ENCODE peak calls at places on chromosome 13, in seven cellular contexts. One of them, this sample, is unnamed.

GRCh38 chr13:96229356-96229755 is 139.4 kb downstream of the HS6ST3 start:
- DNase-seq in neural progenitor cell: peak; percentile 29
- DNase-seq in ovary: no peak
- DNase-seq in astrocyte of the cerebellum: no peak
- DNase-seq in OCI-LY7: peak; percentile 1
- DNase-seq in uterus: no peak
- DNase-seq in left lung: no peak
- DNase-seq in this sample: no peak

GRCh38 chr13:59269476-59269875 is 894.3 kb downstream of the DIAPH3 start:
- DNase-seq in uterus: no peak
- DNase-seq in ovary: no peak
- DNase-seq in astrocyte of the cerebellum: peak; percentile 90
- DNase-seq in OCI-LY7: no peak
- DNase-seq in neural progenitor cell: no peak
- DNase-seq in left lung: no peak
- DNase-seq in this sample: no peak

GRCh38 chr13:34320084-34320483 is 502.1 kb downstream of the RFC3 start:
- DNase-seq in left lung: no peak
- DNase-seq in astrocyte of the cerebellum: no peak
- DNase-seq in neural progenitor cell: no peak
- DNase-seq in OCI-LY7: no peak
- DNase-seq in ovary: no peak
- DNase-seq in uterus: no peak
- DNase-seq in this sample: no peak

GRCh38 chr13:95201814-95202521 is 99.3 kb downstream of the ABCC4 start:
- DNase-seq in uterus: no peak
- DNase-seq in left lung: no peak
- DNase-seq in ovary: no peak
- DNase-seq in astrocyte of the cerebellum: no peak
- DNase-seq in OCI-LY7: no peak
- DNase-seq in neural progenitor cell: no peak
- DNase-seq in this sample: no peak

GRCh38 chr13:82898625-82899024 is 983.6 kb downstream of the SLITRK1 start:
- DNase-seq in left lung: no peak
- DNase-seq in OCI-LY7: no peak
- DNase-seq in ovary: no peak
- DNase-seq in neural progenitor cell: no peak
- DNase-seq in astrocyte of the cerebellum: no peak
- DNase-seq in uterus: no peak
- DNase-seq in this sample: no peak

GRCh38 chr13:49023441-49023840 is 47.7 kb downstream of the FNDC3A start:
- DNase-seq in ovary: no peak
- DNase-seq in neural progenitor cell: no peak
- DNase-seq in OCI-LY7: no peak
- DNase-seq in astrocyte of the cerebellum: peak; percentile 5
- DNase-seq in uterus: no peak
- DNase-seq in left lung: no peak
- DNase-seq in this sample: peak; percentile 44

GRCh38 chr13:76939215-76939614 is 9.1 kb upstream of the ACOD1 start:
- DNase-seq in ovary: no peak
- DNase-seq in left lung: no peak
- DNase-seq in uterus: no peak
- DNase-seq in astrocyte of the cerebellum: no peak
- DNase-seq in OCI-LY7: no peak
- DNase-seq in neural progenitor cell: no peak
- DNase-seq in this sample: no peak

GRCh38 chr13:48818495-48818961 is 157.2 kb upstream of the FNDC3A start:
- DNase-seq in neural progenitor cell: no peak
- DNase-seq in left lung: no peak
- DNase-seq in ovary: no peak
- DNase-seq in uterus: no peak
- DNase-seq in astrocyte of the cerebellum: peak; percentile 92
- DNase-seq in OCI-LY7: no peak
- DNase-seq in this sample: peak; percentile 96

GRCh38 chr13:25478186-25478585 is 106.4 kb downstream of the ATP8A2 start:
- DNase-seq in left lung: no peak
- DNase-seq in ovary: no peak
- DNase-seq in uterus: no peak
- DNase-seq in neural progenitor cell: peak; percentile 70
- DNase-seq in astrocyte of the cerebellum: no peak
- DNase-seq in OCI-LY7: no peak
- DNase-seq in this sample: no peak

GRCh38 chr13:32022292-32022691 is 9.3 kb upstream of the FRY start:
- DNase-seq in OCI-LY7: no peak
- DNase-seq in astrocyte of the cerebellum: no peak
- DNase-seq in uterus: peak; percentile 49
- DNase-seq in ovary: no peak
- DNase-seq in left lung: no peak
- DNase-seq in neural progenitor cell: peak; percentile 33
- DNase-seq in this sample: no peak

GRCh38 chr13:24860775-24861174 is 96.8 kb downstream of the RNF17 start:
- DNase-seq in astrocyte of the cerebellum: no peak
- DNase-seq in left lung: no peak
- DNase-seq in ovary: no peak
- DNase-seq in uterus: no peak
- DNase-seq in neural progenitor cell: no peak
- DNase-seq in OCI-LY7: no peak
- DNase-seq in this sample: no peak

GRCh38 chr13:35690546-35690945 is 214.1 kb upstream of the MAB21L1 start:
- DNase-seq in uterus: no peak
- DNase-seq in neural progenitor cell: no peak
- DNase-seq in left lung: no peak
- DNase-seq in ovary: no peak
- DNase-seq in astrocyte of the cerebellum: no peak
- DNase-seq in OCI-LY7: no peak
- DNase-seq in this sample: no peak

GRCh38 chr13:30934381-30934780 is 1.9 kb downstream of the TEX26 start:
- DNase-seq in uterus: no peak
- DNase-seq in OCI-LY7: no peak
- DNase-seq in left lung: no peak
- DNase-seq in astrocyte of the cerebellum: no peak
- DNase-seq in neural progenitor cell: peak; percentile 48
- DNase-seq in ovary: no peak
- DNase-seq in this sample: no peak

GRCh38 chr13:79895416-79895815 is 414.5 kb downstream of the NDFIP2 start:
- DNase-seq in OCI-LY7: no peak
- DNase-seq in astrocyte of the cerebellum: no peak
- DNase-seq in ovary: no peak
- DNase-seq in uterus: no peak
- DNase-seq in left lung: no peak
- DNase-seq in neural progenitor cell: no peak
- DNase-seq in this sample: no peak

GRCh38 chr13:84946144-84946543 is 853.1 kb downstream of the SLITRK6 start:
- DNase-seq in left lung: no peak
- DNase-seq in ovary: no peak
- DNase-seq in astrocyte of the cerebellum: no peak
- DNase-seq in uterus: no peak
- DNase-seq in neural progenitor cell: no peak
- DNase-seq in OCI-LY7: no peak
- DNase-seq in this sample: no peak

GRCh38 chr13:23735329-23735728 is 153.9 kb downstream of the MIPEP start:
- DNase-seq in ovary: no peak
- DNase-seq in left lung: no peak
- DNase-seq in neural progenitor cell: no peak
- DNase-seq in OCI-LY7: no peak
- DNase-seq in astrocyte of the cerebellum: peak; percentile 13
- DNase-seq in uterus: no peak
- DNase-seq in this sample: no peak

GRCh38 chr13:98299243-98299953 is 122.3 kb upstream of the RNF113B start:
- DNase-seq in neural progenitor cell: no peak
- DNase-seq in ovary: no peak
- DNase-seq in OCI-LY7: no peak
- DNase-seq in uterus: no peak
- DNase-seq in left lung: no peak
- DNase-seq in astrocyte of the cerebellum: no peak
- DNase-seq in this sample: no peak
- H3K4me3 ChIP-seq in neural progenitor cell: no peak overlapping the region
- H3K4me3 ChIP-seq in ovary: no peak overlapping the region
- H3K4me3 ChIP-seq in OCI-LY7: no peak overlapping the region
- H3K4me3 ChIP-seq in uterus: no peak overlapping the region
- H3K4me3 ChIP-seq in left lung: no peak overlapping the region
- H3K4me3 ChIP-seq in astrocyte of the cerebellum: no peak overlapping the region
- H3K4me3 ChIP-seq in this sample: no peak overlapping the region

GRCh38 chr13:70714993-70715392 is 606.7 kb upstream of the KLHL1 start:
- DNase-seq in OCI-LY7: no peak
- DNase-seq in neural progenitor cell: no peak
- DNase-seq in left lung: no peak
- DNase-seq in uterus: no peak
- DNase-seq in astrocyte of the cerebellum: no peak
- DNase-seq in ovary: no peak
- DNase-seq in this sample: no peak
- TF ChIP-seq CTCF in OCI-LY7: no peak
- TF ChIP-seq CTCF in neural progenitor cell: peak; percentile 34
- TF ChIP-seq CTCF in left lung: no peak
- TF ChIP-seq CTCF in uterus: no peak
- TF ChIP-seq CTCF in astrocyte of the cerebellum: peak; percentile 8
- TF ChIP-seq CTCF in ovary: no peak
- TF ChIP-seq CTCF in this sample: no peak

DNA sequence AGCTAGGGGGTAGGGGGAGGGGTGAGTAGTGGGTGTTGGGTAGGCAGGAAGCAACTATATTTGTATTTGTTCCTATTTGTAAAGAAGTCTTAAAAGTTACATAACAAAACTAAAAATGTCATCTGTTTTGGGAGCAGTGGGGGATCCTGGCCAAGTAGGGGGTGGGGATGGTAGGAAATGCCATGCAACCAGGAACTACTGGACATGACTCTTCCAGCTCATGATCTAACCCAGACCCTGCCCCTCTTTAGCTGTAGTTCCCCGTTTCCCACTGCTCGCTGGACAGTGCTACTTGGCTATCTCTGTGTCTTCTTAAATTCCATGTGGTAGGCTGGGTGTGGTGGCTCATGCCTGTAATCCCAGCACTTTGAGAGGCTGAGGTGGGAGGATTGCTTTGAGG is 3.2 kb downstream of the GTF3A start:
- DNase-seq in left lung: no peak
- DNase-seq in OCI-LY7: no peak
- DNase-seq in uterus: no peak
- DNase-seq in neural progenitor cell: no peak
- DNase-seq in astrocyte of the cerebellum: no peak
- DNase-seq in ovary: no peak
- DNase-seq in this sample: no peak
- H3K4me3 ChIP-seq in left lung: no peak overlapping the region
- H3K4me3 ChIP-seq in OCI-LY7: peak overlapping the region; percentile 94
- H3K4me3 ChIP-seq in uterus: no peak overlapping the region
- H3K4me3 ChIP-seq in neural progenitor cell: no peak overlapping the region
- H3K4me3 ChIP-seq in astrocyte of the cerebellum: no peak overlapping the region
- H3K4me3 ChIP-seq in ovary: no peak overlapping the region
- H3K4me3 ChIP-seq in this sample: no peak overlapping the region

GRCh38 chr13:98413796-98414195 is 163.1 kb downstream of the STK24 start:
- DNase-seq in OCI-LY7: no peak
- DNase-seq in uterus: no peak
- DNase-seq in astrocyte of the cerebellum: no peak
- DNase-seq in left lung: no peak
- DNase-seq in ovary: no peak
- DNase-seq in neural progenitor cell: no peak
- DNase-seq in this sample: no peak
- TF ChIP-seq CTCF in OCI-LY7: peak; percentile 11
- TF ChIP-seq CTCF in uterus: no peak
- TF ChIP-seq CTCF in astrocyte of the cerebellum: no peak
- TF ChIP-seq CTCF in left lung: no peak
- TF ChIP-seq CTCF in ovary: no peak
- TF ChIP-seq CTCF in neural progenitor cell: peak; percentile 30
- TF ChIP-seq CTCF in this sample: no peak